ENCODE peak calls at places on chromosomes 13 and 19, in four cellular contexts. One of them, this sample, is unnamed.

GRCh38 chr13:95145587-95145986 is 155.7 kb downstream of the ABCC4 start:
- DNase-seq in cardiac muscle cell: no peak
- DNase-seq in HEK293T: no peak
- DNase-seq in ELF-1: no peak
- DNase-seq in this sample: no peak

GRCh38 chr19:56217039-56217949 is 15.2 kb downstream of the ZSCAN5C start:
- DNase-seq in cardiac muscle cell: no peak
- DNase-seq in HEK293T: no peak
- DNase-seq in ELF-1: peak; percentile 81
- DNase-seq in this sample: peak; percentile 50

GRCh38 chr13:40452741-40453665 is 213.4 kb downstream of the FOXO1 start:
- DNase-seq in cardiac muscle cell: no peak
- DNase-seq in HEK293T: no peak
- DNase-seq in ELF-1: no peak
- DNase-seq in this sample: peak; percentile 89

GRCh38 chr13:40440990-40441820 is 225.2 kb downstream of the FOXO1 start:
- DNase-seq in cardiac muscle cell: peak; percentile 35
- DNase-seq in HEK293T: no peak
- DNase-seq in ELF-1: no peak
- DNase-seq in this sample: peak; percentile 44

GRCh38 chr19:49546825-49547565 is 19.2 kb downstream of the RCN3 start:
- DNase-seq in cardiac muscle cell: peak; percentile 89
- DNase-seq in HEK293T: peak; percentile 79
- DNase-seq in ELF-1: peak; percentile 90
- DNase-seq in this sample: peak; percentile 75

GRCh38 chr19:48364564-48365363 is 597 bp downstream of the SYNGR4 start:
- DNase-seq in cardiac muscle cell: no peak
- DNase-seq in HEK293T: no peak
- DNase-seq in ELF-1: no peak
- DNase-seq in this sample: no peak

GRCh38 chr13:77810430-77810829 is 108.2 kb downstream of the EDNRB start:
- DNase-seq in cardiac muscle cell: peak; percentile 6
- DNase-seq in HEK293T: peak; percentile 62
- DNase-seq in ELF-1: no peak
- DNase-seq in this sample: no peak

GRCh38 chr19:39705578-39706188 is 1.4 kb downstream of the LGALS14 start:
- DNase-seq in cardiac muscle cell: no peak
- DNase-seq in HEK293T: no peak
- DNase-seq in ELF-1: no peak
- DNase-seq in this sample: no peak

GRCh38 chr19:18306903-18307681 is 15.8 kb downstream of the LSM4 start:
- DNase-seq in cardiac muscle cell: no peak
- DNase-seq in HEK293T: no peak
- DNase-seq in ELF-1: peak; percentile 42
- DNase-seq in this sample: no peak

GRCh38 chr19:6534451-6535093 is 3.7 kb downstream of the TNFSF9 start:
- DNase-seq in cardiac muscle cell: peak; percentile 30
- DNase-seq in HEK293T: no peak
- DNase-seq in ELF-1: no peak
- DNase-seq in this sample: no peak

GRCh38 chr13:30364876-30365275 is 57.4 kb upstream of the UBE2L5 start:
- DNase-seq in cardiac muscle cell: no peak
- DNase-seq in HEK293T: no peak
- DNase-seq in ELF-1: no peak
- DNase-seq in this sample: no peak

GRCh38 chr19:3313199-3313575 is 53.2 kb upstream of the NFIC start:
- DNase-seq in cardiac muscle cell: no peak
- DNase-seq in HEK293T: no peak
- DNase-seq in ELF-1: no peak
- DNase-seq in this sample: no peak

GRCh38 chr19:47641891-47642485 is 33.1 kb downstream of the BICRA start:
- DNase-seq in cardiac muscle cell: no peak
- DNase-seq in HEK293T: no peak
- DNase-seq in ELF-1: no peak
- DNase-seq in this sample: no peak

GRCh38 chr19:12117203-12117970 is 22.8 kb downstream of the ZNF20 start:
- DNase-seq in cardiac muscle cell: no peak
- DNase-seq in HEK293T: no peak
- DNase-seq in ELF-1: no peak
- DNase-seq in this sample: no peak

GRCh38 chr13:107210216-107211010 is 642.5 kb upstream of the ARGLU1 start:
- DNase-seq in cardiac muscle cell: no peak
- DNase-seq in HEK293T: no peak
- DNase-seq in ELF-1: no peak
- DNase-seq in this sample: no peak

This sample was measured in RWPE1.